ENCODE peak calls at places on chromosomes 2 and 18, in four cellular contexts. I is HL-60, B is globus pallidus, D is kidney glomerular epithelial cell. A is an unnamed sample.

GRCh38 chr2:215712219-215712849 is 276.5 kb upstream of the FN1 start:
- DNase-seq in I (no peak), B (no peak), D (peak; percentile 42), A (no peak)

GRCh38 chr2:53127061-53127650 is 640.4 kb upstream of the CHAC2 start:
- DNase-seq in I (no peak), B (no peak), D (no peak), A (no peak)

GRCh38 chr2:133561045-133561852 is 7.0 kb downstream of the NCKAP5 start:
- DNase-seq in I (no peak), B (peak; percentile 78), D (peak; percentile 80), A (no peak)

GRCh38 chr2:232898592-232899541 is 28.8 kb downstream of the SNORC start:
- DNase-seq in I (no peak), B (no peak), D (no peak), A (no peak)

GRCh38 chr2:1825046-1825445 is 80.7 kb upstream of the PXDN start:
- DNase-seq in I (no peak), B (no peak), D (no peak), A (no peak)

GRCh38 chr2:224570328-224570993 is 14.7 kb downstream of the CUL3 start:
- DNase-seq in I (no peak), B (no peak), D (no peak), A (no peak)

GRCh38 chr18:10142056-10142455 is 228.2 kb downstream of the VAPA start:
- DNase-seq in I (no peak), B (no peak), D (no peak), A (no peak)

GRCh38 chr2:86396304-86396785 is 44.8 kb upstream of the KDM3A start:
- DNase-seq in I (no peak), B (peak; percentile 67), D (no peak), A (no peak)

GRCh38 chr18:43422483-43422882 is 145.2 kb upstream of the SYT4 start:
- DNase-seq in I (no peak), B (peak; percentile 5), D (no peak), A (no peak)

GRCh38 chr2:200482194-200482593 is 27.7 kb downstream of the KCTD18 start:
- DNase-seq in I (no peak), B (no peak), D (no peak), A (no peak)

GRCh38 chr2:134268265-134268664 is 14.4 kb downstream of the MGAT5 start:
- DNase-seq in I (no peak), B (no peak), D (no peak), A (no peak)

GRCh38 chr2:137435176-137435575 is 529.1 kb upstream of the HNMT start:
- DNase-seq in I (no peak), B (no peak), D (no peak), A (no peak)

GRCh38 chr2:201809633-201810032 is 3.3 kb downstream of the CDK15 start:
- DNase-seq in I (no peak), B (no peak), D (no peak), A (no peak)

GRCh38 chr2:42474765-42475454 is 18.9 kb downstream of the KCNG3 start:
- DNase-seq in I (no peak), B (no peak), D (no peak), A (no peak)

GRCh38 chr18:36839835-36840234 is 10.9 kb downstream of the KIAA1328 start:
- DNase-seq in I (no peak), B (no peak), D (no peak), A (no peak)

GRCh38 chr2:154762638-154763037 is 64.1 kb downstream of the KCNJ3 start:
- DNase-seq in I (no peak), B (no peak), D (no peak), A (no peak)

GRCh38 chr2:173231042-173231441 is 123.6 kb upstream of the CDCA7 start:
- DNase-seq in I (no peak), B (no peak), D (no peak), A (no peak)

GRCh38 chr2:152062130-152063091 is 36.4 kb downstream of the CACNB4 start:
- DNase-seq in I (no peak), B (no peak), D (peak; percentile 29), A (no peak)

GRCh38 chr2:55862269-55862668 is 61.3 kb downstream of the EFEMP1 start:
- DNase-seq in I (no peak), B (no peak), D (no peak), A (no peak)

GRCh38 chr18:41372266-41372665 is 582.8 kb upstream of the PIK3C3 start:
- DNase-seq in I (no peak), B (no peak), D (no peak), A (no peak)

GRCh38 chr2:85792783-85793441 is 39.1 kb downstream of the ATOH8 start:
- DNase-seq in I (no peak), B (no peak), D (peak; percentile 70), A (no peak)

GRCh38 chr18:56515522-56515921 is 122.9 kb downstream of the TXNL1 start:
- DNase-seq in I (no peak), B (no peak), D (no peak), A (no peak)

GRCh38 chr2:240559271-240559670 is 886 bp upstream of the DUSP28 start:
- DNase-seq in I (no peak), B (no peak), D (no peak), A (no peak)

GRCh38 chr2:110827518-110827917 is 95.1 kb downstream of the ACOXL start:
- DNase-seq in I (no peak), B (no peak), D (no peak), A (no peak)

GRCh38 chr2:2639251-2640139 is 308.4 kb upstream of the MYT1L start:
- DNase-seq in I (no peak), B (no peak), D (no peak), A (no peak)

GRCh38 chr2:150255528-150255927 is 231.9 kb downstream of the RND3 start:
- DNase-seq in I (no peak), B (no peak), D (peak; percentile 20), A (no peak)

GRCh38 chr2:69387770-69388481 is 899 bp upstream of the GFPT1 start:
- DNase-seq in I (no peak), B (peak; percentile 2), D (no peak), A (no peak)

GRCh38 chr2:209787416-209787815 is 15.8 kb downstream of the UNC80 start:
- DNase-seq in I (no peak), B (no peak), D (no peak), A (no peak)

GRCh38 chr2:43327119-43327518 is 100.7 kb upstream of the ZFP36L2 start:
- DNase-seq in I (no peak), B (no peak), D (no peak), A (no peak)

GRCh38 chr2:36616947-36617346 is 19.0 kb upstream of the FEZ2 start:
- DNase-seq in I (no peak), B (no peak), D (no peak), A (no peak)

GRCh38 chr2:176595986-176596385 is 326.7 kb downstream of the MTX2 start:
- DNase-seq in I (no peak), B (no peak), D (no peak), A (no peak)

GRCh38 chr2:118310016-118310877 is 222.0 kb downstream of the INSIG2 start:
- DNase-seq in I (no peak), B (peak; percentile 33), D (peak; percentile 17), A (peak; percentile 58)

GRCh38 chr2:205776139-205776538 is 93.8 kb downstream of the NRP2 start:
- DNase-seq in I (peak; percentile 50), B (no peak), D (no peak), A (no peak)

GRCh38 chr2:27306657-27307544 is 1.3 kb downstream of the UCN start:
- DNase-seq in I (no peak), B (no peak), D (no peak), A (peak; percentile 36)

GRCh38 chr2:69034122-69034521 is 21.1 kb downstream of the ANTXR1 start:
- DNase-seq in I (no peak), B (no peak), D (no peak), A (no peak)